ENCODE peak calls at places on chromosomes 12 and 14, in four cellular contexts. A is left ventricle myocardium inferior; Y is foreskin fibroblast; I is CD8-positive, alpha-beta T cell. Z is an unnamed sample.

GRCh38 chr12:88566430-88566829 is 13.8 kb downstream of the KITLG start:
- DNase-seq in A (no peak), Y (no peak), I (no peak), Z (no peak)

GRCh38 chr14:72732022-72732780 is 161.7 kb downstream of the DPF3 start:
- DNase-seq in A (no peak), Y (no peak), I (no peak), Z (no peak)

GRCh38 chr12:88993655-88994054 is 358.6 kb downstream of the DUSP6 start:
- DNase-seq in A (no peak), Y (peak; percentile 78), I (no peak), Z (no peak)

GRCh38 chr14:101449114-101449513 is 112.2 kb upstream of the DIO3 start:
- DNase-seq in A (no peak), Y (no peak), I (no peak), Z (no peak)

GRCh38 chr14:76894308-76894707 is 68.1 kb downstream of the LRRC74A start:
- DNase-seq in A (no peak), Y (no peak), I (no peak), Z (no peak)

GRCh38 chr14:60169722-60170121 is 4.5 kb upstream of the DHRS7 start:
- DNase-seq in A (no peak), Y (no peak), I (no peak), Z (no peak)

GRCh38 chr12:21559855-21560569 is 33.9 kb downstream of the SPX start:
- DNase-seq in A (no peak), Y (peak; percentile 54), I (no peak), Z (no peak)

GRCh38 chr12:51820721-51821422 is 27.6 kb downstream of the FIGNL2 start:
- DNase-seq in A (peak; percentile 73), Y (peak; percentile 24), I (peak; percentile 89), Z (peak; percentile 63)

GRCh38 chr12:26692417-26692816 is 140.6 kb downstream of the ITPR2 start:
- DNase-seq in A (no peak), Y (no peak), I (no peak), Z (no peak)

GRCh38 chr14:100104523-100105300 is 39.5 kb downstream of the EVL start:
- DNase-seq in A (no peak), Y (peak; percentile 70), I (no peak), Z (no peak)

GRCh38 chr12:107109726-107110518 is 16.6 kb upstream of the CRY1 start:
- DNase-seq in A (no peak), Y (no peak), I (no peak), Z (no peak)

GRCh38 chr12:54016478-54016964 is 7.7 kb downstream of the HOXC8 start:
- DNase-seq in A (no peak), Y (peak; percentile 86), I (no peak), Z (peak; percentile 46)

GRCh38 chr12:113837059-113837458 is 129.1 kb downstream of the RBM19 start:
- DNase-seq in A (no peak), Y (peak; percentile 30), I (no peak), Z (no peak)

GRCh38 chr14:54354968-54355641 is 41.7 kb upstream of the CDKN3 start:
- DNase-seq in A (no peak), Y (no peak), I (no peak), Z (no peak)

GRCh38 chr14:76486251-76486743 is 110.4 kb downstream of the ESRRB start:
- DNase-seq in A (no peak), Y (no peak), I (no peak), Z (no peak)

GRCh38 chr12:5665615-5666014 is 233.7 kb downstream of the NTF3 start:
- DNase-seq in A (no peak), Y (peak; percentile 84), I (no peak), Z (peak; percentile 62)